ENCODE peak calls at places on chromosomes 2 and 18, in six cellular contexts. R is A549, D is endothelial cell of umbilical vein, Q is GM12878, I is HepG2, N is K562. T is an unnamed sample.
A peak's percentile ranks its signal among the peaks of the same experiment; 100 is the strongest.

GRCh38 chr2:139122711-139123158 is 342.5 kb upstream of the NXPH2 start:
- DNase-seq in D (no peak), N (peak; percentile 5), I (no peak), Q (no peak), R (no peak), T (peak; percentile 34)

GRCh38 chr2:149715894-149716293 is 128.3 kb upstream of the MMADHC start:
- DNase-seq in D (no peak), N (no peak), Q (no peak), I (no peak), R (no peak), T (no peak)

GRCh38 chr2:157321514-157321913 is 4.1 kb downstream of the ERMN start:
- DNase-seq in N (no peak), I (no peak), Q (no peak), R (no peak), D (no peak), T (no peak)

GRCh38 chr18:78818961-78819360 is 160.7 kb upstream of the SALL3 start:
- DNase-seq in I (no peak), R (no peak), N (no peak), D (no peak), Q (no peak), T (no peak)

GRCh38 chr18:44356566-44357157 is 324.0 kb upstream of the SETBP1 start:
- DNase-seq in R (no peak), Q (no peak), D (no peak), I (no peak), N (no peak), T (no peak)

GRCh38 chr2:160290590-160290989 is 90.5 kb upstream of the ITGB6 start:
- DNase-seq in N (no peak), I (no peak), R (no peak), D (no peak), Q (no peak), T (no peak)

GRCh38 chr2:177783835-177784448 is 288.6 kb downstream of the PDE11A start:
- DNase-seq in D (no peak), N (no peak), R (no peak), Q (peak; percentile 8), I (no peak), T (peak; percentile 85)

GRCh38 chr2:60479226-60480088 is 74.0 kb downstream of the BCL11A start:
- DNase-seq in N (no peak), R (no peak), Q (no peak), I (no peak), D (no peak), T (no peak)

GRCh38 chr18:79543861-79544385 is 135.7 kb upstream of the CTDP1 start:
- DNase-seq in Q (no peak), I (no peak), D (no peak), N (no peak), R (no peak), T (no peak)

GRCh38 chr2:67974564-67975430 is 88.0 kb downstream of the C1D start:
- DNase-seq in N (no peak), I (no peak), Q (no peak), R (no peak), D (peak; percentile 71), T (peak; percentile 44)

GRCh38 chr2:54942373-54942772 is 107.9 kb downstream of the RTN4 start:
- DNase-seq in I (no peak), Q (no peak), N (no peak), D (no peak), R (no peak), T (peak; percentile 33)

GRCh38 chr2:224650815-224651439 is 65.2 kb downstream of the CCDC195 start:
- DNase-seq in I (peak; percentile 57), R (peak; percentile 29), N (peak; percentile 37), Q (no peak), D (peak; percentile 61), T (peak; percentile 66)

GRCh38 chr2:235945608-235946140 is 222.5 kb downstream of the GBX2 start:
- DNase-seq in Q (no peak), D (no peak), I (no peak), N (no peak), R (no peak), T (no peak)

GRCh38 chr2:33522571-33522970 is 46.1 kb downstream of the RASGRP3 start:
- DNase-seq in I (no peak), N (no peak), D (peak; percentile 65), R (no peak), Q (no peak), T (no peak)

GRCh38 chr2:122074201-122074600 is 318.8 kb downstream of the TSN start:
- DNase-seq in R (no peak), D (no peak), Q (no peak), I (no peak), N (no peak), T (no peak)

GRCh38 chr2:163897799-163898198 is 162.0 kb upstream of the FIGN start:
- DNase-seq in I (no peak), D (no peak), Q (no peak), R (no peak), N (no peak), T (no peak)

GRCh38 chr18:5284808-5285207 is 10.7 kb downstream of the ZBTB14 start:
- DNase-seq in R (no peak), D (no peak), I (no peak), Q (no peak), N (no peak), T (no peak)

GRCh38 chr2:224268441-224268840 is 133.5 kb downstream of the FAM124B start:
- DNase-seq in Q (no peak), D (peak; percentile 18), N (no peak), R (peak; percentile 29), I (peak; percentile 49), T (no peak)

GRCh38 chr18:10140928-10141327 is 227.1 kb downstream of the VAPA start:
- DNase-seq in Q (no peak), N (no peak), I (peak; percentile 85), D (no peak), R (peak; percentile 31), T (peak; percentile 26)

GRCh38 chr2:6864938-6865345 is 765 bp downstream of the CMPK2 start:
- DNase-seq in Q (no peak), R (no peak), D (no peak), I (no peak), N (no peak), T (peak; percentile 24)

GRCh38 chr2:105397959-105398521 is 811 bp downstream of the FHL2 start:
- DNase-seq in R (no peak), I (no peak), D (peak; percentile 33), Q (no peak), N (no peak), T (no peak)

GRCh38 chr18:79765491-79766245 is 32.1 kb upstream of the KCNG2 start:
- DNase-seq in I (no peak), N (no peak), D (no peak), R (no peak), Q (no peak), T (no peak)

GRCh38 chr2:19235308-19235707 is 123.1 kb downstream of the OSR1 start:
- DNase-seq in D (no peak), I (no peak), R (no peak), Q (no peak), N (no peak), T (no peak)

GRCh38 chr2:174482854-174483253 is 4.0 kb downstream of the GPR155 start:
- DNase-seq in N (no peak), D (no peak), I (no peak), Q (no peak), R (no peak), T (no peak)

GRCh38 chr2:182642328-182642727 is 73.7 kb upstream of the DNAJC10 start:
- DNase-seq in I (peak; percentile 11), R (peak; percentile 3), N (peak; percentile 18), Q (peak; percentile 27), D (peak; percentile 56), T (peak; percentile 58)

GRCh38 chr2:57947398-57947797 is 99.2 kb upstream of the VRK2 start:
- DNase-seq in I (no peak), Q (no peak), R (no peak), N (no peak), D (no peak), T (no peak)

GRCh38 chr2:38109732-38110181 is 33.8 kb upstream of the CYP1B1 start:
- DNase-seq in N (no peak), Q (no peak), I (peak; percentile 12), R (peak; percentile 45), D (no peak), T (no peak)

GRCh38 chr2:150487537-150488429 is at the start of gene RND3:
- DNase-seq in Q (no peak), R (peak; percentile 86), D (peak; percentile 99), N (peak; percentile 65), I (peak; percentile 87), T (peak; percentile 73)

GRCh38 chr2:42049411-42050349 is 1.9 kb downstream of the PKDCC start:
- DNase-seq in I (no peak), Q (no peak), N (no peak), R (no peak), D (no peak), T (no peak)
- TF ChIP-seq POLR2A in I (no peak), Q (no peak), N (no peak), R (no peak), D (no peak), T (no peak)

GRCh38 chr2:45046786-45047185 is 37.5 kb upstream of the SIX2 start:
- DNase-seq in Q (no peak), N (no peak), I (no peak), R (no peak), D (no peak), T (no peak)
- TF ChIP-seq MYC in Q (no peak), N (no peak), I (no peak), R (no peak), D (no peak), T (no peak)

DNA sequence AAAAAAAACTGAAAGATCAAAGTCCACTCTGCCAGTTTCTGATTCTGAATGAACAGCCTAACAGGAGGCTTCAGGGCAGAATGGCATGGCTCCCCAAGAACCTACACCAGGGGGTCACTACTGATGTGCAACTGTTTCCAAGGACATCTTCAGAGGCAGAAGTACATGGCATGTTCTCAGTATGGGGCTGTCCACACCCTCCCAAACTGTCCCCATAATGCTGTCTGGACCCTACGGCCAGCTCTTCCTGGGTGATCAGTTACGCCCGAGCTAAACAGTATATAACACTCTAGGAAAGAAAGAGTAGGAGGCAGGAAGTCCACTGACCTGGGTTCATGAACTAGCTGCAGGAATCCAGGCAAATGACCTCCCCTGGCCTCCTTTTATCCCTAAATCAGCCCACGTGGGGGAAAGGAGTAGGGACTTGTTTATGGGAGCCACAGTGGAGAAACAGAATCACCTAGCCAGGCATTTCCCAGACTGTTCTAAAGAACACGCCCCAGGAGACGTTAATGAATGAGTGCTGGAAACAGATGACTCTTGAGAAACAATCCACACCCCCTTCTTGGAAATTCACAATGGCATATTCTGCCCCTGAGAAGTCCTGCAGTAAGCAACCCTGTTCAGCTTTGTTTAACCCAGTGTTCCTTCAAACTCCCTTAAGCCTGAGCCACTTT is 2.5 kb downstream of the TMBIM1 start:
- DNase-seq in I (peak; percentile 63), N (no peak), Q (no peak), R (no peak), D (peak; percentile 57), T (no peak)
- TF ChIP-seq POLR2A in I (peak; percentile 5), N (no peak), Q (no peak), R (no peak), D (no peak), T (no peak)

GRCh38 chr2:230657462-230657861 is 55.2 kb upstream of the CAB39 start:
- DNase-seq in I (no peak), N (no peak), Q (no peak), R (no peak), D (no peak), T (no peak)

GRCh38 chr2:230660294-230661060 is 52.2 kb upstream of the CAB39 start:
- DNase-seq in N (peak; percentile 49), D (no peak), R (no peak), I (peak; percentile 47), Q (peak; percentile 79), T (peak; percentile 92)

GRCh38 chr2:230657906-230658305 is 54.7 kb upstream of the CAB39 start:
- DNase-seq in N (no peak), Q (no peak), D (no peak), I (no peak), R (no peak), T (no peak)

GRCh38 chr2:230658577-230658876 is 54.1 kb upstream of the CAB39 start:
- DNase-seq in R (no peak), Q (no peak), I (no peak), D (no peak), N (no peak), T (no peak)

GRCh38 chr2:230658877-230659652 is 53.6 kb upstream of the CAB39 start:
- DNase-seq in D (no peak), Q (peak; percentile 91), R (no peak), N (peak; percentile 69), I (no peak), T (peak; percentile 97)
- TF ChIP-seq MYC in D (no peak), Q (no peak), R (no peak), N (peak; percentile 23), I (no peak), T (no peak)